ENCODE peak calls at places on chromosomes 3 and 15, in four cellular contexts. X is EH; E is CD4-positive, alpha-beta memory T cell; J is iris pigment epithelial cell. Z is an unnamed sample.

GRCh38 chr3:62559831-62560445 is 186.6 kb upstream of the FEZF2 start:
- DNase-seq in J (peak), X (peak), E (no peak), Z (no peak)

GRCh38 chr15:83340087-83340486 is 55.6 kb upstream of the BNC1 start:
- DNase-seq in E (no peak), J (no peak), X (no peak), Z (no peak)

GRCh38 chr15:74461847-74462511 is 1.0 kb upstream of the UBL7 start:
- DNase-seq in E (no peak), J (no peak), X (peak), Z (no peak)

GRCh38 chr3:116386168-116386567 is 59.1 kb downstream of the LSAMP start:
- DNase-seq in X (no peak), E (no peak), J (no peak), Z (no peak)

GRCh38 chr3:196790636-196791035 is 51.0 kb downstream of the PAK2 start:
- DNase-seq in X (no peak), E (no peak), J (no peak), Z (no peak)

GRCh38 chr3:161560006-161560637 is 63.5 kb downstream of the OTOL1 start:
- DNase-seq in J (peak), E (no peak), X (peak), Z (no peak)

GRCh38 chr15:75229191-75230015 is 27.7 kb downstream of the C15orf39 start:
- DNase-seq in J (no peak), E (no peak), X (peak), Z (no peak)

GRCh38 chr3:129180461-129180860 is 3.2 kb downstream of the CNBP start:
- DNase-seq in J (no peak), E (no peak), X (peak), Z (no peak)

GRCh38 chr3:133991209-133991608 is 38.5 kb downstream of the SLCO2A1 start:
- DNase-seq in J (no peak), X (peak), E (no peak), Z (no peak)

GRCh38 chr15:73957785-73958184 is 31.5 kb downstream of the LOXL1 start:
- DNase-seq in J (no peak), X (no peak), E (no peak), Z (no peak)

GRCh38 chr3:175192536-175192935 is 333.4 kb downstream of the NAALADL2 start:
- DNase-seq in J (peak), X (no peak), E (no peak), Z (no peak)

GRCh38 chr3:133934073-133934970 is 38.6 kb upstream of the RAB6B start:
- DNase-seq in E (no peak), J (no peak), X (no peak), Z (no peak)

GRCh38 chr3:74267126-74267525 is 347.3 kb downstream of the CNTN3 start:
- DNase-seq in E (no peak), X (peak), J (peak), Z (no peak)

GRCh38 chr3:152037304-152037703 is 163.9 kb downstream of the SUCNR1 start:
- DNase-seq in J (no peak), X (no peak), E (no peak), Z (no peak)

GRCh38 chr3:56988874-56989433 is 71.5 kb upstream of the SPATA12 start:
- DNase-seq in X (peak), J (peak), E (peak), Z (peak)

GRCh38 chr15:48190932-48191573 is 412 bp upstream of the CTXN2 start:
- DNase-seq in E (peak), J (peak), X (peak), Z (peak)

GRCh38 chr3:30269751-30270445 is 336.5 kb upstream of the TGFBR2 start:
- DNase-seq in E (no peak), X (no peak), J (no peak), Z (no peak)

GRCh38 chr3:127041933-127042332 is 59.0 kb downstream of the PLXNA1 start:
- DNase-seq in E (no peak), X (no peak), J (no peak), Z (no peak)

GRCh38 chr3:105214575-105214974 is 152.1 kb upstream of the ALCAM start:
- DNase-seq in E (no peak), J (no peak), X (no peak), Z (no peak)

GRCh38 chr15:83430436-83430835 is 16.7 kb upstream of the SH3GL3 start:
- DNase-seq in J (no peak), X (peak), E (no peak), Z (no peak)

GRCh38 chr3:40124918-40125317 is 184.6 kb upstream of the EIF1B start:
- DNase-seq in E (no peak), X (no peak), J (no peak), Z (no peak)

GRCh38 chr15:47326506-47326905 is 390.8 kb upstream of the SEMA6D start:
- DNase-seq in X (no peak), J (no peak), E (no peak), Z (no peak)

GRCh38 chr3:13085846-13086179 is 12.6 kb upstream of the IQSEC1 start:
- DNase-seq in E (no peak), J (no peak), X (no peak), Z (no peak)

GRCh38 chr3:25654576-25654975 is 10.1 kb downstream of the TOP2B start:
- DNase-seq in X (no peak), E (no peak), J (no peak), Z (no peak)

GRCh38 chr3:71495708-71496472 is 87.6 kb downstream of the FOXP1 start:
- DNase-seq in E (no peak), J (peak), X (peak), Z (peak)

GRCh38 chr3:52167240-52167639 is 13.0 kb upstream of the POC1A start:
- DNase-seq in X (no peak), J (no peak), E (no peak), Z (no peak)

GRCh38 chr3:11211531-11212300 is 57.4 kb downstream of the HRH1 start:
- DNase-seq in X (peak), E (no peak), J (peak), Z (no peak)

GRCh38 chr15:64070965-64071851 is 22.4 kb downstream of the CIAO2A start:
- DNase-seq in X (peak), E (no peak), J (peak), Z (no peak)

GRCh38 chr3:69892706-69893105 is 106.8 kb upstream of the SAMMSON start:
- DNase-seq in E (no peak), X (no peak), J (no peak), Z (no peak)

GRCh38 chr15:25477816-25478215 is 39.0 kb upstream of the UBE3A start:
- DNase-seq in J (no peak), X (no peak), E (no peak), Z (no peak)

GRCh38 chr3:33687406-33688010 is 30.5 kb downstream of the CLASP2 start:
- DNase-seq in J (peak), E (no peak), X (peak), Z (no peak)